ENCODE peak calls at places on chromosomes 12 and 14, in five cellular contexts. C, J, F, Q and S are unnamed samples.

GRCh38 chr12:29750131-29750927 is 33.4 kb downstream of the TMTC1 start:
- DNase-seq in C (no peak), J (no peak), F (peak), Q (no peak), S (no peak)

GRCh38 chr12:51521554-51522276 is 69.3 kb upstream of the SCN8A start:
- DNase-seq in C (peak), J (no peak), F (no peak), Q (peak), S (no peak)

GRCh38 chr14:105505101-105505500 is 14.1 kb downstream of the TEDC1 start:
- DNase-seq in C (no peak), J (no peak), F (no peak), Q (no peak), S (no peak)

GRCh38 chr14:50736932-50737419 is 68.9 kb upstream of the SAV1 start:
- DNase-seq in C (no peak), J (no peak), F (no peak), Q (no peak), S (no peak)

GRCh38 chr12:13211859-13212664 is 15.5 kb downstream of the EMP1 start:
- DNase-seq in C (peak), J (peak), F (peak), Q (peak), S (no peak)

GRCh38 chr12:93370947-93371346 is 6.8 kb upstream of the NUDT4 start:
- DNase-seq in C (no peak), J (no peak), F (no peak), Q (no peak), S (no peak)

GRCh38 chr12:42260518-42260917 is 22.5 kb upstream of the YAF2 start:
- DNase-seq in C (no peak), J (no peak), F (no peak), Q (no peak), S (no peak)

GRCh38 chr14:100841445-100842403 is 15.8 kb downstream of the MEG3 start:
- DNase-seq in C (no peak), J (no peak), F (no peak), Q (no peak), S (no peak)